ENCODE peak calls at places on chromosomes 4 and X, in four cellular contexts. W is K562, O is HepG2, F is H1. L is an unnamed sample.
A peak's percentile ranks its signal among the peaks of the same experiment; 100 is the strongest.

GRCh38 chr4:22191565-22192301 is 243.2 kb upstream of the KCNIP4 start:
- DNase-seq in W (no peak), O (no peak), F (peak; percentile 45), L (no peak)

GRCh38 chr4:172776203-172776896 is 392.3 kb upstream of the GALNT7 start:
- DNase-seq in W (no peak), O (no peak), F (no peak), L (no peak)

GRCh38 chr4:31275906-31276305 is 555.7 kb downstream of the PCDH7 start:
- DNase-seq in W (no peak), O (no peak), F (no peak), L (no peak)

GRCh38 chr4:174217273-174218126 is 66.0 kb downstream of the FBXO8 start:
- DNase-seq in W (no peak), O (no peak), F (peak; percentile 55), L (no peak)

GRCh38 chr4:8602686-8603430 is 10.3 kb downstream of the CPZ start:
- DNase-seq in W (no peak), O (no peak), F (no peak), L (no peak)

GRCh38 chr4:184793735-184794355 is 31.9 kb downstream of the ACSL1 start:
- DNase-seq in W (no peak), O (no peak), F (no peak), L (no peak)

GRCh38 chr4:6307230-6307629 is 37.6 kb downstream of the WFS1 start:
- DNase-seq in W (no peak), O (no peak), F (no peak), L (no peak)

GRCh38 chrX:23334871-23335599 is 386 bp downstream of the PTCHD1 start:
- DNase-seq in W (no peak), O (no peak), F (peak; percentile 48), L (no peak)

GRCh38 chr4:44146516-44146915 is 302.1 kb downstream of the KCTD8 start:
- DNase-seq in W (no peak), O (no peak), F (no peak), L (no peak)

GRCh38 chr4:147088141-147088540 is 142.5 kb upstream of the TTC29 start:
- DNase-seq in W (no peak), O (no peak), F (no peak), L (no peak)

GRCh38 chr4:148445903-148446261 is 3.7 kb upstream of the NR3C2 start:
- DNase-seq in W (no peak), O (no peak), F (no peak), L (no peak)

GRCh38 chrX:118493653-118494297 is 1.8 kb upstream of the DOCK11 start:
- DNase-seq in W (peak; percentile 20), O (no peak), F (no peak), L (no peak)

GRCh38 chr4:182090186-182090585 is 153.0 kb upstream of the TENM3 start:
- DNase-seq in W (no peak), O (no peak), F (no peak), L (no peak)

GRCh38 chr4:76341063-76341462 is 34.5 kb downstream of the STBD1 start:
- DNase-seq in W (peak; percentile 52), O (no peak), F (no peak), L (no peak)

GRCh38 chr4:167688660-167689142 is 403.6 kb upstream of the ANXA10 start:
- DNase-seq in W (no peak), O (no peak), F (no peak), L (no peak)

DNA sequence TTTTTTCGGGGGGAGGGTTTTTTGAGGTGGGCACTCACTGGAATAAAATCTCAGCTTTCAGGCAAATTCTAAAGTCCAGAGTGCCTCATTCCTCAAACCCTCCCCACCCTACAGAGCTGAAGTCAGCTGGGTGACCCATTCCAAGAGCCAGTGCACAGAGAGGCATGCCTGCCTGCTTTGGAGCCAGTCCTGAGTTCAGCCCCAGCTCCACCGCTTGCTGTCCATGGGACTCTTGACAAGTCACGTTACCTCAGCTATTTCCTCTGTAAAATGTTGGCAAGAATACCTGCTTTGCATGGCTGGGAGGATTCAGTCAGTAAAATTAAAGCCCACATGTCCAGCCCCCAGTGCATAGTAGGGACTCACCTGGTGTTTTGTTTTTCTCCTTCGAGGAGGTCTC is 125.9 kb upstream of the PJA1 start:
- DNase-seq in W (no peak), O (no peak), F (no peak), L (no peak)
- TF ChIP-seq BRCA1 in W (no peak), O (no peak), F (no peak), L (no peak)

DNA sequence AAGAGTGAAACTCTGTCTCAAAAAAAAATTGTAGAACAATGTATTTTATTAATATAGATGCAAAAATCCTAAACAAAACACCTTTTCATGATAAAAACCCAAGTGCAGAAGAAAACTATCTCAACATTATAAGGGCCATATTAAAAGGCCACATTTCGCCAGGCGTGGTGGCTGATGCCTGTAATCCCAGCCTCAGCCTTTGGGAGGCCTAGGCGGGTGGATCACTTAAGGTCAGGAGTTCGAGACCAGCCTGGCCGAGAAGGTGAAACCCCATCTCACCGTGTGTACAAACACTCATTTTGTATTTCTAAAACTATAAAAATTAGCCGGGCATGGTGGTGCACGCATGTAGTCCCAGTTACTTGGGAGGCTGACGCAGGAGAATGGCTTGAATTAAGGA is 9.9 kb upstream of the FAM193A start:
- DNase-seq in W (no peak), O (no peak), F (no peak), L (no peak)
- TF ChIP-seq YY1 in W (no peak), O (no peak), F (no peak), L (no peak)

GRCh38 chr4:109631709-109632108 is 71.5 kb downstream of the CASP6 start:
- DNase-seq in W (no peak), O (no peak), F (no peak), L (no peak)
- TF ChIP-seq BRCA1 in W (no peak), O (no peak), F (no peak), L (no peak)

GRCh38 chr4:113665036-113665435 is 96.5 kb downstream of the CAMK2D start:
- DNase-seq in W (no peak), O (no peak), F (no peak), L (no peak)

GRCh38 chr4:113657834-113658233 is 103.7 kb downstream of the CAMK2D start:
- DNase-seq in W (no peak), O (no peak), F (no peak), L (no peak)

GRCh38 chr4:113653871-113654270 is 107.7 kb downstream of the CAMK2D start:
- DNase-seq in W (no peak), O (no peak), F (no peak), L (no peak)

DNA sequence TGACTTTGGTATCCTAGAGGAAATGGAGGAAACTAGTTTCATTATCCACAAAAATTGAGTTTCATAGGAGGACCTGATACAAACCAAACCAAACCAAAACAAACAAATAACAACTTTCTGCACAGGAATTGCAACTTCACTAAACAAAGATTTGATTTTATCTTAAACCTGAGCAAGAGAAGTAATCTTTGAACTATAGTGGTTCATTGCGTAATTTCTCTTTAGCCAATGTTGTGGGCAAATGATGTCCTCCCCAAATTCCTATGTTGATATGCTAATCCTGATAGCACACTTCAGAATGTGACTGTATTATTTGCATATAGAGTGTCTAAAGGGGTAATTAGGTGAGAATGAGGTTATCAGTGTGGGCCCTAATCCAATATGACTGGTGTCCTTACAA is 102.4 kb downstream of the CAMK2D start:
- DNase-seq in W (no peak), O (peak; percentile 62), F (no peak), L (no peak)
- TF ChIP-seq YY1 in W (no peak), O (no peak), F (no peak), L (no peak)

GRCh38 chr4:77631276-77631675 is 25.7 kb downstream of the CXCL13 start:
- DNase-seq in W (no peak), O (no peak), F (no peak), L (no peak)

GRCh38 chr4:77635246-77635645 is 29.6 kb downstream of the CXCL13 start:
- DNase-seq in W (no peak), O (peak; percentile 41), F (no peak), L (no peak)

GRCh38 chr4:77634132-77634785 is 28.6 kb downstream of the CXCL13 start:
- DNase-seq in W (no peak), O (no peak), F (no peak), L (no peak)

GRCh38 chr4:77636902-77637301 is 31.3 kb downstream of the CXCL13 start:
- DNase-seq in W (no peak), O (peak; percentile 83), F (no peak), L (no peak)
- TF ChIP-seq BRCA1 in W (no peak), O (no peak), F (no peak), L (no peak)

L was measured in GM12878.